ENCODE peak calls at places on chromosomes 2 and 18, in seven cellular contexts. One of them, this sample, is unnamed.

GRCh38 chr18:61127714-61128485 is 205.3 kb upstream of the CDH20 start:
- DNase-seq in K562: no peak
- DNase-seq in GM12878: no peak
- DNase-seq in SK-N-SH: no peak
- DNase-seq in HepG2: no peak
- DNase-seq in HCT116: no peak
- DNase-seq in H1: no peak
- DNase-seq in this sample: no peak

GRCh38 chr2:5020451-5020850 is 671.7 kb upstream of the SOX11 start:
- DNase-seq in HepG2: no peak
- DNase-seq in H1: no peak
- DNase-seq in K562: no peak
- DNase-seq in HCT116: no peak
- DNase-seq in GM12878: no peak
- DNase-seq in SK-N-SH: peak
- DNase-seq in this sample: no peak

GRCh38 chr2:205002390-205002789 is 457.1 kb downstream of the PARD3B start:
- DNase-seq in HCT116: no peak
- DNase-seq in H1: no peak
- DNase-seq in GM12878: no peak
- DNase-seq in K562: no peak
- DNase-seq in HepG2: no peak
- DNase-seq in SK-N-SH: no peak
- DNase-seq in this sample: no peak

GRCh38 chr2:200351815-200352214 is 45.3 kb downstream of the SPATS2L start:
- DNase-seq in HepG2: no peak
- DNase-seq in HCT116: no peak
- DNase-seq in H1: no peak
- DNase-seq in GM12878: no peak
- DNase-seq in SK-N-SH: no peak
- DNase-seq in K562: no peak
- DNase-seq in this sample: no peak

GRCh38 chr2:56449449-56449860 is 265.7 kb downstream of the CCDC85A start:
- DNase-seq in HCT116: no peak
- DNase-seq in K562: no peak
- DNase-seq in GM12878: no peak
- DNase-seq in H1: no peak
- DNase-seq in SK-N-SH: no peak
- DNase-seq in HepG2: no peak
- DNase-seq in this sample: no peak

GRCh38 chr2:241321911-241322310 is 6.2 kb downstream of the SEPTIN2 start:
- DNase-seq in HCT116: no peak
- DNase-seq in SK-N-SH: no peak
- DNase-seq in K562: no peak
- DNase-seq in HepG2: no peak
- DNase-seq in H1: no peak
- DNase-seq in GM12878: no peak
- DNase-seq in this sample: no peak

GRCh38 chr2:20198796-20199361 is 26.1 kb downstream of the SDC1 start:
- DNase-seq in K562: no peak
- DNase-seq in HCT116: no peak
- DNase-seq in HepG2: no peak
- DNase-seq in GM12878: no peak
- DNase-seq in H1: no peak
- DNase-seq in SK-N-SH: no peak
- DNase-seq in this sample: no peak

GRCh38 chr2:157245441-157246211 is 11.9 kb upstream of the GALNT5 start:
- DNase-seq in HCT116: no peak
- DNase-seq in HepG2: no peak
- DNase-seq in GM12878: no peak
- DNase-seq in K562: no peak
- DNase-seq in SK-N-SH: no peak
- DNase-seq in H1: no peak
- DNase-seq in this sample: no peak

GRCh38 chr2:208039661-208040060 is 14.3 kb upstream of the PLEKHM3 start:
- DNase-seq in HCT116: no peak
- DNase-seq in H1: no peak
- DNase-seq in SK-N-SH: no peak
- DNase-seq in K562: no peak
- DNase-seq in GM12878: no peak
- DNase-seq in HepG2: no peak
- DNase-seq in this sample: no peak

GRCh38 chr2:188884051-188884450 is 90.1 kb upstream of the COL3A1 start:
- DNase-seq in HepG2: no peak
- DNase-seq in K562: no peak
- DNase-seq in H1: no peak
- DNase-seq in HCT116: no peak
- DNase-seq in SK-N-SH: no peak
- DNase-seq in GM12878: no peak
- DNase-seq in this sample: no peak

GRCh38 chr2:178256382-178257053 is 62.2 kb downstream of the OSBPL6 start:
- DNase-seq in HCT116: no peak
- DNase-seq in K562: no peak
- DNase-seq in HepG2: no peak
- DNase-seq in SK-N-SH: no peak
- DNase-seq in GM12878: no peak
- DNase-seq in H1: no peak
- DNase-seq in this sample: no peak

GRCh38 chr2:163123526-163123925 is 285.0 kb upstream of the KCNH7 start:
- DNase-seq in K562: no peak
- DNase-seq in H1: no peak
- DNase-seq in HepG2: no peak
- DNase-seq in HCT116: no peak
- DNase-seq in GM12878: no peak
- DNase-seq in SK-N-SH: no peak
- DNase-seq in this sample: no peak

GRCh38 chr2:219087371-219087770 is 26.6 kb upstream of the IHH start:
- DNase-seq in H1: no peak
- DNase-seq in HepG2: no peak
- DNase-seq in GM12878: no peak
- DNase-seq in K562: no peak
- DNase-seq in SK-N-SH: no peak
- DNase-seq in HCT116: no peak
- DNase-seq in this sample: no peak

GRCh38 chr18:67359868-67360838 is 156.4 kb downstream of the DSEL start:
- DNase-seq in GM12878: no peak
- DNase-seq in HepG2: peak
- DNase-seq in H1: no peak
- DNase-seq in HCT116: no peak
- DNase-seq in K562: no peak
- DNase-seq in SK-N-SH: peak
- DNase-seq in this sample: peak

GRCh38 chr2:206368933-206369569 is 74.3 kb upstream of the ADAM23 start:
- DNase-seq in SK-N-SH: no peak
- DNase-seq in GM12878: no peak
- DNase-seq in K562: no peak
- DNase-seq in HepG2: no peak
- DNase-seq in HCT116: no peak
- DNase-seq in H1: no peak
- DNase-seq in this sample: no peak

GRCh38 chr2:215832791-215833190 is 180.6 kb downstream of the MREG start:
- DNase-seq in H1: no peak
- DNase-seq in HepG2: peak
- DNase-seq in K562: no peak
- DNase-seq in GM12878: no peak
- DNase-seq in SK-N-SH: no peak
- DNase-seq in HCT116: no peak
- DNase-seq in this sample: no peak
- TF ChIP-seq SIN3A in H1: no peak
- TF ChIP-seq SIN3A in HepG2: no peak
- TF ChIP-seq SIN3A in K562: no peak
- TF ChIP-seq SIN3A in GM12878: no peak
- TF ChIP-seq SIN3A in SK-N-SH: no peak
- TF ChIP-seq SIN3A in HCT116: no peak
- TF ChIP-seq SIN3A in this sample: no peak

GRCh38 chr2:237571551-237571950 is 5.2 kb downstream of the PRLH start:
- DNase-seq in GM12878: no peak
- DNase-seq in H1: no peak
- DNase-seq in K562: no peak
- DNase-seq in HCT116: no peak
- DNase-seq in HepG2: no peak
- DNase-seq in SK-N-SH: no peak
- DNase-seq in this sample: no peak
- TF ChIP-seq CTCF in GM12878: no peak
- TF ChIP-seq CTCF in H1: no peak
- TF ChIP-seq CTCF in K562: no peak
- TF ChIP-seq CTCF in HCT116: no peak
- TF ChIP-seq CTCF in HepG2: no peak
- TF ChIP-seq CTCF in SK-N-SH: no peak
- TF ChIP-seq CTCF in this sample: no peak

GRCh38 chr2:174618179-174618578 is 20.6 kb upstream of the WIPF1 start:
- DNase-seq in K562: no peak
- DNase-seq in H1: no peak
- DNase-seq in GM12878: no peak
- DNase-seq in HepG2: no peak
- DNase-seq in SK-N-SH: no peak
- DNase-seq in HCT116: no peak
- DNase-seq in this sample: no peak

GRCh38 chr2:174617120-174617519 is 19.5 kb upstream of the WIPF1 start:
- DNase-seq in K562: no peak
- DNase-seq in GM12878: no peak
- DNase-seq in HCT116: no peak
- DNase-seq in H1: no peak
- DNase-seq in SK-N-SH: no peak
- DNase-seq in HepG2: peak
- DNase-seq in this sample: no peak

GRCh38 chr2:174614261-174614660 is 16.7 kb upstream of the WIPF1 start:
- DNase-seq in HepG2: no peak
- DNase-seq in K562: no peak
- DNase-seq in SK-N-SH: no peak
- DNase-seq in H1: no peak
- DNase-seq in HCT116: no peak
- DNase-seq in GM12878: no peak
- DNase-seq in this sample: no peak

GRCh38 chr2:174617713-174618112 is 20.1 kb upstream of the WIPF1 start:
- DNase-seq in HepG2: no peak
- DNase-seq in H1: no peak
- DNase-seq in GM12878: no peak
- DNase-seq in HCT116: no peak
- DNase-seq in K562: no peak
- DNase-seq in SK-N-SH: no peak
- DNase-seq in this sample: no peak

DNA sequence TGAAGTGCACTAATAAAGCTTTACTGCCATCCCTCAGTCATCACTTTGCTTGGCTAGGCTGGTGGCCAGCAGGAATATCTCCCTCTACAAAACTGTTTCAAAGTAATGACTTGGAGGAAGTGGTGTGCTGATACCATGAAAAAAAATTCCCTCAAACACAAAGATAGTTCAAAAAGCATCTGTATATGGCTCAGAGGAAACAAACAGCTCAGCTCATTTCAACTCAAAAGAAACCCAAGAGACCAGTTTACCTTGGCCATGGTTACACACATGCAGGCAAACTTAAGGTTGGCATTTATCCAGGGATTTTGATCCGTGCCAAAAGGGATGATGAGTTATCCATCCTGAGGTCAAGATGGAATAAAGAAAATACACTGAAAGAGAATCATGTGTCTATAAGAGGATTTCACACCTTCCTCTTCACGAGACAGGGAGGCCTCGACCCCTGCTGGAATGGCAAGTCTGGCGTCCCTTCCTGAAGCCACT is 18.4 kb upstream of the WIPF1 start:
- DNase-seq in HepG2: no peak
- DNase-seq in SK-N-SH: no peak
- DNase-seq in H1: no peak
- DNase-seq in HCT116: no peak
- DNase-seq in GM12878: no peak
- DNase-seq in K562: no peak
- DNase-seq in this sample: no peak
- H3K27ac ChIP-seq in HepG2: no peak
- H3K27ac ChIP-seq in SK-N-SH: peak
- H3K27ac ChIP-seq in H1: no peak
- H3K27ac ChIP-seq in HCT116: no peak
- H3K27ac ChIP-seq in GM12878: no peak
- H3K27ac ChIP-seq in K562: no peak
- H3K27ac ChIP-seq in this sample: no peak

GRCh38 chr2:181457741-181458425 is 697 bp downstream of the ITGA4 start:
- DNase-seq in SK-N-SH: peak
- DNase-seq in HepG2: no peak
- DNase-seq in HCT116: no peak
- DNase-seq in H1: no peak
- DNase-seq in K562: no peak
- DNase-seq in GM12878: no peak
- DNase-seq in this sample: no peak

GRCh38 chr2:181462032-181462431 is 4.8 kb downstream of the ITGA4 start:
- DNase-seq in K562: no peak
- DNase-seq in SK-N-SH: no peak
- DNase-seq in HCT116: no peak
- DNase-seq in GM12878: no peak
- DNase-seq in H1: no peak
- DNase-seq in HepG2: no peak
- DNase-seq in this sample: no peak

GRCh38 chr2:181458881-181459280 is 1.7 kb downstream of the ITGA4 start:
- DNase-seq in HepG2: no peak
- DNase-seq in SK-N-SH: no peak
- DNase-seq in H1: no peak
- DNase-seq in HCT116: no peak
- DNase-seq in GM12878: no peak
- DNase-seq in K562: no peak
- DNase-seq in this sample: no peak

GRCh38 chr2:181461056-181461630 is 4.0 kb downstream of the ITGA4 start:
- DNase-seq in K562: no peak
- DNase-seq in H1: no peak
- DNase-seq in HCT116: no peak
- DNase-seq in HepG2: no peak
- DNase-seq in SK-N-SH: no peak
- DNase-seq in GM12878: no peak
- DNase-seq in this sample: no peak

GRCh38 chr2:181459646-181460045 is 2.5 kb downstream of the ITGA4 start:
- DNase-seq in K562: no peak
- DNase-seq in GM12878: no peak
- DNase-seq in H1: no peak
- DNase-seq in HepG2: no peak
- DNase-seq in SK-N-SH: no peak
- DNase-seq in HCT116: no peak
- DNase-seq in this sample: no peak
- TF ChIP-seq SIN3A in K562: no peak
- TF ChIP-seq SIN3A in GM12878: no peak
- TF ChIP-seq SIN3A in H1: no peak
- TF ChIP-seq SIN3A in HepG2: no peak
- TF ChIP-seq SIN3A in SK-N-SH: no peak
- TF ChIP-seq SIN3A in HCT116: no peak
- TF ChIP-seq SIN3A in this sample: no peak

DNA sequence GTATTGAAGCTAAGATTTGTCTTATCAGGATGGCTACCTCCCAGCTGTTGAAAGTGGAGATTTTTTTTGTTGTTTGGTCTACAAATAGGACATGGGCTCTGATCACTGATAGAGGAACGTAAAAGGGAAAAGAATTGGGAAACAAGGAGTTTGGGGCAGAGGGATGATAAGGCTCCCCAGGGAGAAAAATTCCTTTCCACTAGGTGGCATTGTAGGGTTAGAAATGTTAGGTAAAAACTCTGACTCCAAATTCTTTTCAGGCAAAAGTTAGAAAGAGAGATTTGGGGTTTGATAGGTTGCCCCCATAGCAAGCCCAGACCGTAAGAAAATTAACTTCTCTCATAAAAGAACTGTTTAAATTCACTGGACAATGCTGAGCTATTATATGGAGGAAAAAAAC is 19.8 kb downstream of the CMPK2 start:
- DNase-seq in H1: no peak
- DNase-seq in HepG2: no peak
- DNase-seq in HCT116: no peak
- DNase-seq in SK-N-SH: no peak
- DNase-seq in GM12878: no peak
- DNase-seq in K562: no peak
- DNase-seq in this sample: no peak
- TF ChIP-seq CTCF in H1: peak
- TF ChIP-seq CTCF in HepG2: no peak
- TF ChIP-seq CTCF in HCT116: no peak
- TF ChIP-seq CTCF in SK-N-SH: peak
- TF ChIP-seq CTCF in GM12878: peak
- TF ChIP-seq CTCF in K562: no peak
- TF ChIP-seq CTCF in this sample: peak

GRCh38 chr2:54549430-54549829 is 93.3 kb downstream of the SPTBN1 start:
- DNase-seq in K562: no peak
- DNase-seq in SK-N-SH: peak
- DNase-seq in GM12878: no peak
- DNase-seq in H1: no peak
- DNase-seq in HepG2: no peak
- DNase-seq in HCT116: no peak
- DNase-seq in this sample: no peak
- H3K27ac ChIP-seq in K562: no peak
- H3K27ac ChIP-seq in SK-N-SH: no peak
- H3K27ac ChIP-seq in GM12878: no peak
- H3K27ac ChIP-seq in H1: no peak
- H3K27ac ChIP-seq in HepG2: no peak
- H3K27ac ChIP-seq in HCT116: no peak
- H3K27ac ChIP-seq in this sample: no peak

This sample was measured in Panc1.